ENCODE peak calls at places on chromosomes 1 and 21, in six cellular contexts. D is K562, N is H1, C is HCT116, P is SK-N-SH, O is HepG2. Y is an unnamed sample.

GRCh38 chr1:39499668-39500067 is 8.2 kb downstream of the BMP8A start:
- DNase-seq in D (no peak), N (no peak), C (no peak), P (no peak), O (peak; percentile 24), Y (no peak)

GRCh38 chr1:55868026-55868425 is 652.9 kb upstream of the USP24 start:
- DNase-seq in D (no peak), N (no peak), C (no peak), P (no peak), O (peak; percentile 3), Y (no peak)

GRCh38 chr1:108829498-108829916 is 27.4 kb downstream of the AKNAD1 start:
- DNase-seq in D (no peak), N (no peak), C (no peak), P (no peak), O (peak; percentile 27), Y (no peak)

GRCh38 chr1:173328961-173329360 is 121.8 kb upstream of the TNFSF4 start:
- DNase-seq in D (no peak), N (no peak), C (no peak), P (no peak), O (no peak), Y (no peak)

GRCh38 chr1:22174446-22174845 is 31.5 kb upstream of the WNT4 start:
- DNase-seq in D (peak; percentile 70), N (no peak), C (peak; percentile 6), P (no peak), O (no peak), Y (no peak)

GRCh38 chr21:35142036-35142825 is 93.1 kb upstream of the RUNX1 start:
- DNase-seq in D (no peak), N (no peak), C (no peak), P (no peak), O (no peak), Y (no peak)

GRCh38 chr1:151905070-151905442 is 4.3 kb downstream of the THEM4 start:
- DNase-seq in D (peak; percentile 14), N (no peak), C (no peak), P (no peak), O (no peak), Y (no peak)

GRCh38 chr1:206784471-206784903 is 12.2 kb upstream of the IL10 start:
- DNase-seq in D (no peak), N (no peak), C (no peak), P (no peak), O (no peak), Y (no peak)

GRCh38 chr1:94741510-94741909 is 78.6 kb upstream of the SLC44A3 start:
- DNase-seq in D (no peak), N (no peak), C (no peak), P (no peak), O (no peak), Y (no peak)

GRCh38 chr1:29414091-29414490 is 177.8 kb downstream of the PTPRU start:
- DNase-seq in D (no peak), N (no peak), C (no peak), P (no peak), O (no peak), Y (no peak)

GRCh38 chr1:84442256-84442655 is 36.8 kb upstream of the RPF1 start:
- DNase-seq in D (no peak), N (no peak), C (peak; percentile 67), P (peak; percentile 18), O (peak; percentile 30), Y (peak; percentile 72)

GRCh38 chr1:27618341-27619067 is 14.6 kb upstream of the AHDC1 start:
- DNase-seq in D (no peak), N (no peak), C (no peak), P (no peak), O (no peak), Y (no peak)

GRCh38 chr1:118977591-118977990 is 10.6 kb downstream of the TBX15 start:
- DNase-seq in D (no peak), N (no peak), C (no peak), P (no peak), O (no peak), Y (no peak)

GRCh38 chr21:44780767-44781459 is 20.7 kb downstream of the UBE2G2 start:
- DNase-seq in D (no peak), N (no peak), C (no peak), P (no peak), O (no peak), Y (no peak)

GRCh38 chr1:151693057-151693651 is 23.4 kb downstream of the CELF3 start:
- DNase-seq in D (no peak), N (no peak), C (peak; percentile 23), P (peak; percentile 72), O (peak; percentile 36), Y (peak; percentile 82)

GRCh38 chr1:93692983-93693591 is 11.4 kb upstream of the BCAR3 start:
- DNase-seq in D (no peak), N (no peak), C (peak; percentile 89), P (no peak), O (peak; percentile 27), Y (no peak)

GRCh38 chr1:25082216-25082899 is 149.9 kb downstream of the SYF2 start:
- DNase-seq in D (no peak), N (no peak), C (no peak), P (no peak), O (no peak), Y (no peak)

GRCh38 chr1:177307771-177308170 is 137.0 kb downstream of the BRINP2 start:
- DNase-seq in D (no peak), N (no peak), C (no peak), P (no peak), O (no peak), Y (no peak)

GRCh38 chr1:53262000-53262399 is 23.7 kb upstream of the MAGOH start:
- DNase-seq in D (no peak), N (no peak), C (no peak), P (no peak), O (no peak), Y (no peak)

GRCh38 chr1:27832762-27833161 is 2.2 kb downstream of the PPP1R8 start:
- DNase-seq in D (no peak), N (no peak), C (no peak), P (no peak), O (no peak), Y (no peak)

GRCh38 chr1:86499987-86500593 is 31.4 kb downstream of the CLCA1 start:
- DNase-seq in D (peak; percentile 50), N (no peak), C (peak; percentile 18), P (peak; percentile 25), O (peak; percentile 32), Y (peak; percentile 35)

GRCh38 chr1:111481387-111482221 is 7.8 kb downstream of the C1orf162 start:
- DNase-seq in D (peak; percentile 67), N (peak; percentile 43), C (peak; percentile 42), P (peak; percentile 62), O (peak; percentile 58), Y (peak; percentile 75)

GRCh38 chr21:38875694-38876492 is 70.2 kb downstream of the ETS2 start:
- DNase-seq in D (no peak), N (no peak), C (no peak), P (no peak), O (no peak), Y (no peak)

GRCh38 chr1:47963568-47963973 is 33.6 kb downstream of the TRABD2B start:
- DNase-seq in D (no peak), N (no peak), C (no peak), P (no peak), O (no peak), Y (no peak)
- TF ChIP-seq JUND in D (no peak), N (no peak), C (no peak), P (no peak), O (no peak), Y (no peak)

GRCh38 chr1:230744382-230744781 is 2.8 kb upstream of the CAPN9 start:
- DNase-seq in D (no peak), N (no peak), C (no peak), P (no peak), O (no peak), Y (no peak)
- TF ChIP-seq JUND in D (no peak), N (no peak), C (no peak), P (no peak), O (no peak), Y (no peak)

GRCh38 chr1:9455487-9456237 is 83.6 kb upstream of the SLC25A33 start:
- DNase-seq in D (peak; percentile 65), N (peak; percentile 54), C (peak; percentile 24), P (peak; percentile 79), O (peak; percentile 61), Y (peak; percentile 36)
- TF ChIP-seq JUND in D (no peak), N (no peak), C (no peak), P (no peak), O (no peak), Y (no peak)

GRCh38 chr21:46212721-46213484 is 15.7 kb downstream of the LSS start:
- DNase-seq in D (no peak), N (no peak), C (no peak), P (no peak), O (no peak), Y (no peak)
- TF ChIP-seq JUND in D (no peak), N (no peak), C (no peak), P (no peak), O (no peak), Y (no peak)

GRCh38 chr1:196309386-196309785 is 298.9 kb downstream of the KCNT2 start:
- DNase-seq in D (no peak), N (no peak), C (peak; percentile 27), P (no peak), O (peak; percentile 3), Y (peak; percentile 69)
- TF ChIP-seq JUND in D (no peak), N (no peak), C (no peak), P (no peak), O (no peak), Y (no peak)

DNA sequence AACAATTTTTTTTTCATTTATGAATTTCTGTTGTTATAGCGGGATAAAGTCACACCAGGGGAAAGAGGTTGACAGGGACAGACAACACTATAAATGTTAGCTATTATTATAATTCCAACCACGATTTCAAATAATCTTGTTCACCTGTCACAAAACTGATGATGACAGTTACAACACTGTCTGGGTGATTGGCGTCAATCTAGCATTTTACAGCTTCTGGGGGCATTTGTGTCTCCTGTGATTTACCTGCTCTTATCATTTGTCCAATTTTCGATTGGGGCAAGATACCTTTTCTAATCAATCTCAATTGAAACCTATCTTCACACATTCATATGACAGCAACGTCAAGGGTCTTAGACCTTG is 44.6 kb upstream of the LYST start:
- DNase-seq in D (no peak), N (no peak), C (no peak), P (no peak), O (no peak), Y (no peak)
- TF ChIP-seq JUND in D (no peak), N (no peak), C (no peak), P (no peak), O (no peak), Y (no peak)

Y was measured in T47D.